ENCODE peak calls at places on chromosomes 5 and 9, in six cellular contexts. P is stomach; U is gastrocnemius medialis; J is pancreas; H is Panc1; M is effector memory CD4-positive, alpha-beta T cell. G is an unnamed sample.
A peak's percentile ranks its signal among the peaks of the same experiment; 100 is the strongest.

GRCh38 chr9:37965116-37965515 is 61.2 kb upstream of the SLC25A51 start:
- DNase-seq in M (no peak), H (no peak), P (no peak), J (no peak), U (no peak), G (no peak)

GRCh38 chr5:6717247-6717646 is 4.0 kb downstream of the TENT4A start:
- DNase-seq in U (no peak), M (no peak), J (no peak), H (no peak), P (no peak), G (no peak)

GRCh38 chr5:179907570-179908324 is at the start of gene TBC1D9B:
- DNase-seq in P (peak; percentile 69), U (peak; percentile 49), M (peak; percentile 62), H (no peak), J (peak; percentile 56), G (peak; percentile 52)

GRCh38 chr5:56282951-56283350 is 49.8 kb upstream of the ANKRD55 start:
- DNase-seq in M (no peak), H (no peak), U (no peak), J (no peak), P (no peak), G (no peak)

GRCh38 chr5:149387081-149387611 is 8.1 kb upstream of the IL17B start:
- DNase-seq in U (no peak), M (no peak), H (no peak), J (no peak), P (no peak), G (no peak)

GRCh38 chr5:118553662-118554061 is 434.7 kb downstream of the DTWD2 start:
- DNase-seq in J (no peak), U (peak; percentile 69), M (no peak), H (no peak), P (no peak), G (no peak)

GRCh38 chr5:118592678-118593328 is 395.5 kb downstream of the DTWD2 start:
- DNase-seq in M (no peak), P (no peak), J (no peak), U (no peak), H (no peak), G (no peak)

GRCh38 chr9:121650220-121651013 is 1.0 kb upstream of the DAB2IP start:
- DNase-seq in M (no peak), P (peak; percentile 61), J (peak; percentile 48), U (no peak), H (no peak), G (peak; percentile 87)

GRCh38 chr5:72177538-72177937 is 70.3 kb downstream of the MAP1B start:
- DNase-seq in U (no peak), J (no peak), H (no peak), M (no peak), P (no peak), G (no peak)

GRCh38 chr9:134662143-134662876 is 20.7 kb downstream of the COL5A1 start:
- DNase-seq in U (peak; percentile 34), P (no peak), H (no peak), J (no peak), M (no peak), G (no peak)

GRCh38 chr9:33453286-33453882 is 6.0 kb upstream of the AQP3 start:
- DNase-seq in H (no peak), M (no peak), J (no peak), U (no peak), P (no peak), G (no peak)

GRCh38 chr5:101260857-101261256 is 357.8 kb upstream of the ST8SIA4 start:
- DNase-seq in J (no peak), H (no peak), U (no peak), M (no peak), P (no peak), G (no peak)

GRCh38 chr9:84917366-84918063 is 248.0 kb downstream of the NTRK2 start:
- DNase-seq in M (no peak), U (no peak), H (no peak), P (no peak), J (no peak), G (peak; percentile 52)

GRCh38 chr5:139147743-139148079 is 50.5 kb downstream of the SIL1 start:
- DNase-seq in M (no peak), P (peak; percentile 83), U (peak; percentile 68), J (peak; percentile 76), H (no peak), G (no peak)

GRCh38 chr5:39437469-39437868 is 12.7 kb upstream of the DAB2 start:
- DNase-seq in M (no peak), J (no peak), H (no peak), U (no peak), P (no peak), G (no peak)

GRCh38 chr9:6106576-6107339 is 91.3 kb upstream of the RANBP6 start:
- DNase-seq in J (peak; percentile 3), P (no peak), U (peak; percentile 45), H (no peak), M (no peak), G (no peak)

GRCh38 chr9:565528-565927 is 276.0 kb upstream of the DMRT1 start:
- DNase-seq in M (no peak), H (no peak), P (no peak), U (no peak), J (no peak), G (no peak)
- H3K27ac ChIP-seq in M (no peak overlapping the region), H (no peak overlapping the region), P (no peak overlapping the region), U (no peak overlapping the region), J (no peak overlapping the region), G (no peak overlapping the region)

GRCh38 chr5:157479612-157480510 is 19.8 kb downstream of the NIPAL4 start:
- DNase-seq in H (no peak), U (no peak), M (no peak), P (no peak), J (no peak), G (no peak)
- H3K27ac ChIP-seq in H (no peak overlapping the region), U (no peak overlapping the region), M (no peak overlapping the region), P (no peak overlapping the region), J (no peak overlapping the region), G (peak overlapping the region; percentile 35)

DNA sequence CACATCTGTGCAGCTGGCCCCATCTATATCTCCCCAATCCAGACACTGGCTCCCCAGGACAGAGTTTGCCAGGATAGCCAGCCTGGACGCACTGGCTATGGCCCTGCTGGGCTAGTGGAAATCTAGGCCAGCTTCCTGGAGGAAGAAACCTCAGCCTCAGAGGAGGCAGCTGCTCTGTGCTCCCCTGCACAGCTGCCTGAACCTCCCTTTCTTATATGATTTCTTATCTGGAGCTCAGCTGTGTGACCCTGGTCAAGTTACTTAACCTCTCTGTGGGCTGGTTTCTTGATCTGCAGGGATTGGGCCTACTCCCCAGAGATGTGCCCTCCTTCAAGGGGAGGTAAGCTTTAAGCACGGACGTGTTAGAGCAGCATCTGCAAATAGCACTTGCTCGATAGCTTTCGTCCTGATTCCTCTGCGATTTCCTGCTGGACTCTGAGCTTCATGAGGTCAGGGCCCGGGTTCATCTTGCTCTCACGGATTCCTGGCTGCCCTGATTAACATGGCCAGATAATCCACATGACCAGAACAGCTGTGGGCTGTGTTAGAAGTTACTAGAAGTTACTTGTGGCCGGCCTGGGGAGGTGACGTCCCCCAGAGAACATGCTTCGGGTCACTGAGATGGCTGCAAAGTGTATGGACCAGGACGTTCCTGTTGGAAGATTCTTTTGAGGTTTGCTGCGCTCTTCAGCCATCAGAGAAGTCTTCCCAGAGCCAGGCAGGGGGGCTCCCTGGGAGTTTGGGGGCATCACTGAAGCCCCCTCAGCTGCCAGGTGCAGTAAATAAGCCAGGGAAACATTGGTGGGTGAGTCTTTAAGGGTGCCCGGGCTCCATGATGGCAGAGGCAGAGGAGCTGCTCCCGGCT is 14.5 kb downstream of the C9orf50 start:
- DNase-seq in P (no peak), H (no peak), U (peak; percentile 31), M (no peak), J (no peak), G (no peak)
- H3K27ac ChIP-seq in P (peak overlapping the region; percentile 90), H (peak overlapping the region; percentile 63), U (peak overlapping the region; percentile 77), M (no peak overlapping the region), J (no peak overlapping the region), G (peak overlapping the region; percentile 62)

GRCh38 chr5:110969502-110969901 is 102.0 kb upstream of the TSLP start:
- DNase-seq in M (no peak), P (no peak), U (no peak), H (no peak), J (no peak), G (no peak)

GRCh38 chr5:110968246-110969005 is 103.1 kb upstream of the TSLP start:
- DNase-seq in H (peak; percentile 57), J (no peak), P (no peak), U (no peak), M (no peak), G (no peak)

GRCh38 chr5:110963495-110963894 is 108.0 kb upstream of the TSLP start:
- DNase-seq in M (no peak), H (no peak), U (no peak), P (no peak), J (no peak), G (no peak)

GRCh38 chr5:110965773-110966581 is 105.5 kb upstream of the TSLP start:
- DNase-seq in U (no peak), H (no peak), M (no peak), J (no peak), P (no peak), G (no peak)
- H3K27ac ChIP-seq in U (no peak overlapping the region), H (no peak overlapping the region), M (no peak overlapping the region), J (no peak overlapping the region), P (no peak overlapping the region), G (no peak overlapping the region)

DNA sequence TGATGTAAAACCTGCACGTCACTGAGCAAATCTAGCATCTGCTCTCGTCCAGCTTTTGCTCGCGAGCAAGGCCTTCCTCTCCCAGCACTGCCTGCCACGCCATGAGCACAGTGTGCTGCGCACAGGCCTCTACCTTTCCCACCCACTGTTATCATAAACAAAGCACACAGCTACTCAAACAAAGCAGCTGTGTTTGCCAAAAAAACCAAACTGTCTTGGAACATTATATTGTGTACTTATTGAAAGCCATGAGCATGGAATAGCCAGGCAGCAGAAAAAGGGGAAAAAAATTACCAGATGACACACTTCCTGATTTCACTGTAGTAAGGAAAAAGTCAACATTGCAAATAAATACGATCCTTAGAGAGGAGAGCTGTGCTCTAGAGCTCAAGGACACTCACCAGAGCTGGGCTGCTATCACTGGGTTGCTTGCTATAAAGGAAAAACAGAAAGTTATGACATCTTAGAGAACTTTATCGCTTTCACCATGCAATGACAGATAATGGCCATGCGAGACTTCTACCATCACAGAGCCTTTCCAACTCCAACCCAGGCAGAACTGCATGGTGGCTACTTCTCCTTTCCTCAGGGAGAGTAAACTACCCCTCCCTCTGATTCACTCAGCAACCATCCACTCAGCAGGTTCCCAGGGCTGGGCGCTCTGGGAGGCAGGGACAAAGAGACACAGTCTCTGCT is 69.6 kb downstream of the EPB41L4B start:
- DNase-seq in U (no peak), M (no peak), H (peak; percentile 77), P (peak; percentile 82), J (peak; percentile 90), G (no peak)
- H3K27ac ChIP-seq in U (no peak overlapping the region), M (no peak overlapping the region), H (peak overlapping the region; percentile 93), P (peak overlapping the region; percentile 88), J (peak overlapping the region; percentile 86), G (peak overlapping the region; percentile 58)

DNA sequence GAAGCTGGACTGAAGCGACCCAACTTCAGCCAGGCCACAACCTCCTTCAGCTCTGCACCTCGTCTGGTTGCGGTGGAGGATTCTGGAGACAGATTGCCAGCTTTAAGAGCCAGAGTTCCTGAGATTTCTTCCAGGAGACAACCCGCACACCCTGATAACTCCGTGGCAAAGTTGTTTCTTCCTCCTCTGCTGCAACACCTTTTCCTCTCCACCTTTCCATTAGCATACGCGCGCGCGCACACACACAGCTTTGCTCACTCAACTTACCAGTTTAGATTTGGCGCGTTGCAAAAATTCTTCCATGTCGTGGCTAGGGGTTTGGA is 292 bp downstream of the PRUNE2 start:
- DNase-seq in M (no peak), U (no peak), J (no peak), H (no peak), P (no peak), G (no peak)
- H3K27ac ChIP-seq in M (no peak overlapping the region), U (peak overlapping the region; percentile 3), J (no peak overlapping the region), H (no peak overlapping the region), P (no peak overlapping the region), G (peak overlapping the region; percentile 46)